ENCODE peak calls at places on chromosome 15, in five cellular contexts. E is CD8-positive, alpha-beta T cell; B is glutamatergic neuron; T is omental fat pad; Z is AG09319. S is an unnamed sample.

GRCh38 chr15:31390029-31390428 is 63.4 kb downstream of the KLF13 start:
- DNase-seq in E (no peak), B (no peak), T (no peak), Z (no peak), S (no peak)

GRCh38 chr15:26179906-26180305 is 316.8 kb upstream of the ATP10A start:
- DNase-seq in E (no peak), B (peak; percentile 35), T (no peak), Z (no peak), S (no peak)

GRCh38 chr15:74616020-74616939 is 644 bp downstream of the CLK3 start:
- DNase-seq in E (peak; percentile 81), B (peak; percentile 47), T (peak; percentile 64), Z (no peak), S (peak; percentile 77)

GRCh38 chr15:89132611-89133242 is 44.5 kb downstream of the ABHD2 start:
- DNase-seq in E (no peak), B (no peak), T (no peak), Z (no peak), S (peak; percentile 75)

GRCh38 chr15:38202356-38202755 is 50.3 kb upstream of the SPRED1 start:
- DNase-seq in E (no peak), B (no peak), T (no peak), Z (no peak), S (no peak)

GRCh38 chr15:31265871-31266711 is 60.5 kb upstream of the KLF13 start:
- DNase-seq in E (peak; percentile 72), B (no peak), T (peak; percentile 20), Z (no peak), S (peak; percentile 82)

GRCh38 chr15:31438601-31439265 is 112.1 kb downstream of the KLF13 start:
- DNase-seq in E (no peak), B (no peak), T (no peak), Z (no peak), S (no peak)

GRCh38 chr15:40229956-40230355 is 8.9 kb upstream of the PAK6 start:
- DNase-seq in E (no peak), B (no peak), T (no peak), Z (no peak), S (no peak)

GRCh38 chr15:85582719-85583089 is 202.3 kb downstream of the AKAP13 start:
- DNase-seq in E (peak; percentile 65), B (peak; percentile 78), T (no peak), Z (no peak), S (peak; percentile 53)

GRCh38 chr15:91948001-91948608 is 94.6 kb downstream of the SLCO3A1 start:
- DNase-seq in E (no peak), B (no peak), T (no peak), Z (no peak), S (no peak)

GRCh38 chr15:59532770-59533379 is 78.7 kb upstream of the GCNT3 start:
- DNase-seq in E (peak; percentile 18), B (peak; percentile 36), T (no peak), Z (no peak), S (no peak)

GRCh38 chr15:40240619-40241304 is 1.9 kb downstream of the PAK6 start:
- DNase-seq in E (no peak), B (no peak), T (peak; percentile 7), Z (no peak), S (no peak)

GRCh38 chr15:90432253-90432652 is 44.2 kb downstream of the IQGAP1 start:
- DNase-seq in E (no peak), B (no peak), T (no peak), Z (no peak), S (no peak)

DNA sequence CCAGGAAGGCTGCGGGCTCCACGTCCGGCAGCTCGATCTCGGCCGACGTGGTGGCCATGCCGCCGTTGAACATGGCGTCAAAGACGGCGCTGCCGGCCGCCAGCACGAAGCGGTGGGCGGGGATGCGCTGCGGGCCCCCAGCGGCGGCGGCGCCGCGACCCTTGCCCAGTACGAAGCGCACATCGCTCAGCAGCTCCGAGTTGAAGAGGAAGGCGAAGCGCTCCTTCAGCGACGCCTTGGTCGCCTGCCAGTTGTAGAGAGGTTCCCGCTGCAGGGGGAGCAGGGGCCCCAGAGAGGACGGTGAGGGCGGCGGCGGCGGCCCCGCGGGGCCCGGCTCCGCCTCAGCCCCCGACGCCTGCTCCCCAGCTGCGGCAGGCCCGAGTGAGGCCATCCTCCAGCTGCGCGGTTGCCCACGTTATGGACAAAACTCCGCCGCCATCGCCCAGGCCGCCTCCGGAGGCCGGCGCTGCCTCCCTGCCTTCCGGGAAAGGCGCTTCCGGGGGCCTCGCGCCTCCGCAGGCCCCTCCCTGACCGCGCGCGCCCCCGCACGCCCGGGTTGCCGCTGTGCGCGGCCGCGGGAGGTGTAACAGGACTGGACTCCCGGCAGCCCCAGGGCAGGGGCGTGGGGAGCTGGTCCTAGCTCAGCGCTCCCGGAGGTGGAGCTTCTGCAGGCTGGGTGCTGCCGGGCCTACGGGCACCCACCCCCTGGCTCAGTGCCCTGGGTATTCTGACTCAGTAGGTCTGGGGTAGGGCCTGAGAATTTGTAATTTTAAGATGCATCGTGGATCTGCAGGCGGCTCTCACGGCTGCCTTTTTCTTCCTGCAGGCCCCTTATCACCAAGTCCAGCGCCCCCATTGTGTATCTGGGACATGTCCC is at the start of gene BTBD1:
- DNase-seq in E (peak; percentile 75), B (peak; percentile 89), T (peak; percentile 78), Z (peak; percentile 91), S (peak; percentile 77)
- TF ChIP-seq CTCF in E (no peak), B (peak; percentile 35), T (no peak), Z (peak; percentile 9), S (no peak)

DNA sequence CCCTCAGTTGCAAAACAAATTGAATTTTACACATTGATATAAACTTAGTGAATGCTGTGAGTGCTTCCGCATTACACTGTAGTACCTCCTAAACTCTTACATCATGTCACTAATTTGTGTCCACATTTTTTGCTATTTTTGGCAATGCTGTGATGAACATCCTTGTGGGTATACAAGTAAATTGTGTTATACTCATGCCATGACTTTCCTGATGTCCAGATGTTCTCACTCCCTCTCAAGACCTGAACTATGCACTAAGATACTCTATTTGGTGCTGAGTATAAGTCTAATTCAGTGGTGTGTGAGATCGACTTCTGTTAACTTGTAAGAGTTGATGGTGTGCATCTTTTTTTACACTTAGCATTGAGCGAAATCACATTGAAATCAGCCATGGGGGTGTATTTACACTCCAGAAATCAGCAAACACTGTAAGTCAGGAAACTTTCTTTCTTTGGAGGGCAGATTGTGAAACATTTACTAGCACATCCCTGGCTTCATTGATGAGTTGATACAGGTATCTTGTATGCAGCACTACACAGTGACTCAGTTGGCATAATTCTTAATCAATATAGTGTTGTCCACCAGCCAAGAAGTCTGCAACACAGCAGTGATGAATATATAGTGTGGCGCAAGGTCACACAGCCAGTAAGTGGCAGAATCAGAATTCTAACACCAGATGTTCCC is 228.1 kb upstream of the RORA start:
- DNase-seq in E (no peak), B (no peak), T (no peak), Z (no peak), S (no peak)
- TF ChIP-seq CTCF in E (no peak), B (no peak), T (no peak), Z (no peak), S (no peak)

GRCh38 chr15:51290720-51291119 is 47.7 kb downstream of the CYP19A1 start:
- DNase-seq in E (no peak), B (no peak), T (no peak), Z (no peak), S (no peak)

GRCh38 chr15:51286816-51287215 is 51.6 kb downstream of the CYP19A1 start:
- DNase-seq in E (no peak), B (no peak), T (no peak), Z (no peak), S (no peak)

GRCh38 chr15:51284871-51285270 is 53.5 kb downstream of the CYP19A1 start:
- DNase-seq in E (no peak), B (no peak), T (no peak), Z (no peak), S (no peak)

GRCh38 chr15:51288143-51289065 is 50.0 kb downstream of the CYP19A1 start:
- DNase-seq in E (no peak), B (peak; percentile 46), T (no peak), Z (no peak), S (no peak)

GRCh38 chr15:51289290-51289689 is 49.1 kb downstream of the CYP19A1 start:
- DNase-seq in E (no peak), B (no peak), T (no peak), Z (no peak), S (no peak)
- TF ChIP-seq CTCF in E (no peak), B (no peak), T (no peak), Z (no peak), S (no peak)

GRCh38 chr15:78697449-78697848 is 56.4 kb upstream of the CHRNB4 start:
- DNase-seq in E (no peak), B (no peak), T (no peak), Z (no peak), S (no peak)

GRCh38 chr15:78695849-78696248 is 54.8 kb upstream of the CHRNB4 start:
- DNase-seq in E (no peak), B (no peak), T (no peak), Z (no peak), S (no peak)

GRCh38 chr15:78695046-78695671 is 54.1 kb upstream of the CHRNB4 start:
- DNase-seq in E (no peak), B (no peak), T (no peak), Z (no peak), S (no peak)

GRCh38 chr15:78691873-78692421 is 50.9 kb upstream of the CHRNB4 start:
- DNase-seq in E (no peak), B (no peak), T (no peak), Z (no peak), S (no peak)

DNA sequence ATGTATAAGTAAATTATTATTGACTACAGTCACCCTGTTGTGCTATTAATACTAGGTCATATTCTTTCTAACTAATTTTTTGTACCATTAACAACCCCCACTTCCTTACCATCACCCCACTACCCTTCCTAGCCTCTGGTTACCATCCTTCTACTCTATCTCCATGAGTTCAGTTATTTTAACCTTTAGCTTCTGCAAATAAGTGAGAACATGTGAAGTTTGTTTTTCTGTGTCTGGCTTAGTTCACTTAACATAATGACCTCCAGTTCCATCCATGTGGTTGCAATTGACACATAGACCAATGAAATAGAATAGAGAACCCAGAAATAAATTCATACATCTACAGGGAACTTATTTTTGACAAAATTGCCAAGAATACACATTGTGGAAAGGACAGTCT is 55.4 kb upstream of the CHRNB4 start:
- DNase-seq in E (no peak), B (no peak), T (no peak), Z (no peak), S (no peak)
- TF ChIP-seq CTCF in E (no peak), B (no peak), T (no peak), Z (no peak), S (no peak)

S was measured in CD14-positive monocyte.